ENCODE peak calls at places on chromosomes 7 and 10, in six cellular contexts. One of them, this sample, is unnamed.

GRCh38 chr7:2173184-2173827 is 59.4 kb downstream of the MAD1L1 start:
- DNase-seq in ascending aorta: no peak
- DNase-seq in AG04450: no peak
- DNase-seq in hepatocyte: no peak
- DNase-seq in lower lobe of right lung: no peak
- DNase-seq in colonic mucosa: no peak
- DNase-seq in this sample: no peak

GRCh38 chr10:62696798-62697197 is 107.7 kb upstream of the ADO start:
- DNase-seq in colonic mucosa: no peak
- DNase-seq in lower lobe of right lung: no peak
- DNase-seq in hepatocyte: no peak
- DNase-seq in AG04450: no peak
- DNase-seq in ascending aorta: no peak
- DNase-seq in this sample: no peak

GRCh38 chr7:45033261-45033930 is 33.4 kb downstream of the CCM2 start:
- DNase-seq in lower lobe of right lung: no peak
- DNase-seq in AG04450: no peak
- DNase-seq in colonic mucosa: no peak
- DNase-seq in hepatocyte: no peak
- DNase-seq in ascending aorta: no peak
- DNase-seq in this sample: peak

GRCh38 chr7:29917583-29917982 is 72.0 kb downstream of the SCRN1 start:
- DNase-seq in colonic mucosa: no peak
- DNase-seq in lower lobe of right lung: no peak
- DNase-seq in hepatocyte: no peak
- DNase-seq in AG04450: no peak
- DNase-seq in ascending aorta: no peak
- DNase-seq in this sample: no peak

GRCh38 chr10:91653214-91653875 is 20.5 kb upstream of the PPP1R3C start:
- DNase-seq in AG04450: no peak
- DNase-seq in ascending aorta: no peak
- DNase-seq in lower lobe of right lung: no peak
- DNase-seq in hepatocyte: no peak
- DNase-seq in colonic mucosa: no peak
- DNase-seq in this sample: peak

GRCh38 chr7:36300696-36301350 is 88.8 kb upstream of the ANLN start:
- DNase-seq in AG04450: no peak
- DNase-seq in lower lobe of right lung: no peak
- DNase-seq in ascending aorta: no peak
- DNase-seq in hepatocyte: no peak
- DNase-seq in colonic mucosa: no peak
- DNase-seq in this sample: no peak

GRCh38 chr7:67937717-67938191 is 941.1 kb downstream of the TYW1 start:
- DNase-seq in hepatocyte: peak
- DNase-seq in ascending aorta: no peak
- DNase-seq in colonic mucosa: no peak
- DNase-seq in AG04450: no peak
- DNase-seq in lower lobe of right lung: peak
- DNase-seq in this sample: peak

GRCh38 chr10:3421537-3422257 is 249.1 kb upstream of the PITRM1 start:
- DNase-seq in AG04450: no peak
- DNase-seq in hepatocyte: no peak
- DNase-seq in colonic mucosa: no peak
- DNase-seq in lower lobe of right lung: no peak
- DNase-seq in ascending aorta: peak
- DNase-seq in this sample: no peak

GRCh38 chr7:7816084-7816483 is 97.7 kb upstream of the RPA3 start:
- DNase-seq in colonic mucosa: no peak
- DNase-seq in ascending aorta: no peak
- DNase-seq in AG04450: no peak
- DNase-seq in lower lobe of right lung: no peak
- DNase-seq in hepatocyte: no peak
- DNase-seq in this sample: no peak

GRCh38 chr10:44807451-44807850 is 103.7 kb upstream of the TMEM72 start:
- DNase-seq in AG04450: no peak
- DNase-seq in hepatocyte: no peak
- DNase-seq in ascending aorta: no peak
- DNase-seq in colonic mucosa: no peak
- DNase-seq in lower lobe of right lung: no peak
- DNase-seq in this sample: no peak

GRCh38 chr10:92965314-92965713 is 95.3 kb upstream of the CYP26C1 start:
- DNase-seq in AG04450: no peak
- DNase-seq in colonic mucosa: no peak
- DNase-seq in ascending aorta: no peak
- DNase-seq in lower lobe of right lung: no peak
- DNase-seq in hepatocyte: peak
- DNase-seq in this sample: peak

GRCh38 chr10:99665304-99665703 is 6.0 kb downstream of the ENTPD7 start:
- DNase-seq in ascending aorta: no peak
- DNase-seq in colonic mucosa: no peak
- DNase-seq in hepatocyte: no peak
- DNase-seq in AG04450: no peak
- DNase-seq in lower lobe of right lung: no peak
- DNase-seq in this sample: no peak

GRCh38 chr10:3502606-3503005 is 282.4 kb downstream of the KLF6 start:
- DNase-seq in AG04450: no peak
- DNase-seq in hepatocyte: no peak
- DNase-seq in lower lobe of right lung: no peak
- DNase-seq in colonic mucosa: no peak
- DNase-seq in ascending aorta: no peak
- DNase-seq in this sample: no peak

GRCh38 chr10:20276127-20276979 is 460.1 kb downstream of the PLXDC2 start:
- DNase-seq in ascending aorta: no peak
- DNase-seq in AG04450: no peak
- DNase-seq in colonic mucosa: no peak
- DNase-seq in hepatocyte: no peak
- DNase-seq in lower lobe of right lung: no peak
- DNase-seq in this sample: peak

GRCh38 chr10:839550-840205 is 91.8 kb downstream of the LARP4B start:
- DNase-seq in AG04450: no peak
- DNase-seq in colonic mucosa: no peak
- DNase-seq in hepatocyte: no peak
- DNase-seq in lower lobe of right lung: no peak
- DNase-seq in ascending aorta: no peak
- DNase-seq in this sample: no peak

GRCh38 chr7:96388620-96389383 is 66.9 kb upstream of the SLC25A13 start:
- DNase-seq in ascending aorta: no peak
- DNase-seq in hepatocyte: peak
- DNase-seq in colonic mucosa: no peak
- DNase-seq in lower lobe of right lung: no peak
- DNase-seq in AG04450: peak
- DNase-seq in this sample: peak

GRCh38 chr10:79026806-79027146 is 42.0 kb upstream of the ZMIZ1 start:
- DNase-seq in hepatocyte: no peak
- DNase-seq in ascending aorta: no peak
- DNase-seq in lower lobe of right lung: no peak
- DNase-seq in colonic mucosa: no peak
- DNase-seq in AG04450: no peak
- DNase-seq in this sample: no peak

GRCh38 chr10:42801135-42801534 is 18.5 kb downstream of the BMS1 start:
- DNase-seq in hepatocyte: no peak
- DNase-seq in ascending aorta: no peak
- DNase-seq in colonic mucosa: no peak
- DNase-seq in lower lobe of right lung: no peak
- DNase-seq in AG04450: no peak
- DNase-seq in this sample: no peak

GRCh38 chr7:84161398-84161797 is 33.2 kb downstream of the SEMA3A start:
- DNase-seq in AG04450: no peak
- DNase-seq in lower lobe of right lung: no peak
- DNase-seq in colonic mucosa: no peak
- DNase-seq in ascending aorta: no peak
- DNase-seq in hepatocyte: no peak
- DNase-seq in this sample: no peak

GRCh38 chr10:97943294-97943693 is 87.1 kb downstream of the CRTAC1 start:
- DNase-seq in ascending aorta: no peak
- DNase-seq in hepatocyte: no peak
- DNase-seq in lower lobe of right lung: no peak
- DNase-seq in colonic mucosa: no peak
- DNase-seq in AG04450: no peak
- DNase-seq in this sample: no peak

GRCh38 chr10:49089789-49090595 is 25.3 kb downstream of the VSTM4 start:
- DNase-seq in AG04450: no peak
- DNase-seq in ascending aorta: peak
- DNase-seq in hepatocyte: no peak
- DNase-seq in colonic mucosa: no peak
- DNase-seq in lower lobe of right lung: no peak
- DNase-seq in this sample: no peak

GRCh38 chr10:49091450-49092210 is 23.7 kb downstream of the VSTM4 start:
- DNase-seq in AG04450: no peak
- DNase-seq in lower lobe of right lung: no peak
- DNase-seq in hepatocyte: no peak
- DNase-seq in ascending aorta: peak
- DNase-seq in colonic mucosa: no peak
- DNase-seq in this sample: no peak

GRCh38 chr10:49086889-49087288 is 28.4 kb downstream of the VSTM4 start:
- DNase-seq in AG04450: no peak
- DNase-seq in colonic mucosa: no peak
- DNase-seq in hepatocyte: no peak
- DNase-seq in lower lobe of right lung: no peak
- DNase-seq in ascending aorta: no peak
- DNase-seq in this sample: no peak

GRCh38 chr10:49090696-49091338 is 24.5 kb downstream of the VSTM4 start:
- DNase-seq in hepatocyte: no peak
- DNase-seq in colonic mucosa: no peak
- DNase-seq in ascending aorta: peak
- DNase-seq in AG04450: no peak
- DNase-seq in lower lobe of right lung: no peak
- DNase-seq in this sample: no peak

DNA sequence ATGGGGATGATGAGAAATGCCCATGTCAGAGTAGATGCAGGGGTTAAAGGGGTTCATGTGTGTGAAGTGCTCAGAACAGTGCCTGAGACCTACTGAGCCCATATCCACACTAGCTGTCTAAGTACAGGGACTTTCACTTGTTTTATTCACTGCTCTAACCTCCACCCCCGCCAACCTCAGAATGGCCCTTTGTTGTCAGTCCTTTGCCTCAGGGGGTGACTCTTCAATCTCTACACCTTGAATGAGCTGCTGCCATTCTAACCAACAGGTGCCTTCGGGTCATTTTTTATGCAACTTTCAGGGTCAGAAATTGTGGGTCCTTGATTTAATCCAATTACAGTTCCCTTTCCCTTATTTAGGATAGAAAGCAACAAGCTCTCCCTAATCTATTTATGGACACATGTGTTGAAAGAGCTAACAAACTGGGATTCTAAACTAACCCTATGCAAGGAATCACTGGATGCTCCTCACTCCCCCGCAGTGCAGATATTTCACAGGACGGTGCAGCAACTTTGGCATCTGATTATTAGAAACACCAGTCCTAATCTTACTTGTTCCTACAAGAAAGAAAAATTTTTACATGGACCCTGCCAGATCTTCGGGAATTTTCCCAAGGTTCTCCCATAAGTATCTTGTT is 26.1 kb downstream of the VSTM4 start:
- DNase-seq in lower lobe of right lung: no peak
- DNase-seq in AG04450: no peak
- DNase-seq in ascending aorta: peak
- DNase-seq in hepatocyte: no peak
- DNase-seq in colonic mucosa: no peak
- DNase-seq in this sample: no peak
- H3K27ac ChIP-seq in lower lobe of right lung: no peak
- H3K27ac ChIP-seq in AG04450: no peak
- H3K27ac ChIP-seq in ascending aorta: no peak
- H3K27ac ChIP-seq in hepatocyte: no peak
- H3K27ac ChIP-seq in colonic mucosa: no peak
- H3K27ac ChIP-seq in this sample: no peak

DNA sequence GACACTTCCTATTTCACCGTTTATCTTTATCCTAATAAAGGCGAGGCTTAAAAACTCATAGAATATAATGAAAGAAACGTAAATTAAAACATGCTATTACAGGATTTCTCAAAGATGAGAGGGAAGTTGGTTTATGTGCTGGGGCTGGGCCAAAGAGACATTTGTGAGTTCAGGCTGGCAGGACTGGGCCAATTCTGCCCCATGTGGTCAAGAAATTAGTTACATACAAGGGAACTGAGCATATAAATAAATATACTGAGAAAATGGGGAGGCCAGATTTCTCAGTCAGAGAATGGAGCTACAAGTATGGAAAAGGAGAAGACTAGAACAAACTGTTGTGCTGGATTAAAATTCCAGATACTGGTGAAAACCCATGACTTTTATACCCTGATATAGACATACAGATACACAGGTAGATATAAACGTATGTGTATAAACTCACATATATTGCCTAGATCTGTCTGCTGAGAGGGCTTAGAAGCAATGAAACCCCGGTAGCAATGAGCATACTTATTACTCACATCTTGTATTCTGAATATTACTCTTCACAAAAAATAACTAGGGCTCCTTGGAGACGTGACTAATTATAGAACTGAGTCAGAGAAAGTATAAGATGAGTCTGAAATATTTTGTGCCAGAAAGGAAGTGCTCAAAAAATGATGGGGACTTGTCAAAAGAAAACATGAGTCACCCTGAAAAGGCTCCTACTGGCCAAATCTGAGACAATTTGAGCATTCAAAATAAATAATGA is 155.7 kb upstream of the FGFR2 start:
- DNase-seq in lower lobe of right lung: no peak
- DNase-seq in AG04450: no peak
- DNase-seq in colonic mucosa: no peak
- DNase-seq in hepatocyte: no peak
- DNase-seq in ascending aorta: no peak
- DNase-seq in this sample: peak
- TF ChIP-seq CTCF in lower lobe of right lung: no peak
- TF ChIP-seq CTCF in AG04450: peak
- TF ChIP-seq CTCF in colonic mucosa: no peak
- TF ChIP-seq CTCF in hepatocyte: peak
- TF ChIP-seq CTCF in ascending aorta: no peak
- TF ChIP-seq CTCF in this sample: peak

GRCh38 chr7:107284911-107285479 is 116.2 kb downstream of the HBP1 start:
- DNase-seq in lower lobe of right lung: no peak
- DNase-seq in AG04450: no peak
- DNase-seq in ascending aorta: no peak
- DNase-seq in colonic mucosa: no peak
- DNase-seq in hepatocyte: no peak
- DNase-seq in this sample: no peak
- H3K27ac ChIP-seq in lower lobe of right lung: no peak
- H3K27ac ChIP-seq in AG04450: no peak
- H3K27ac ChIP-seq in ascending aorta: no peak
- H3K27ac ChIP-seq in colonic mucosa: no peak
- H3K27ac ChIP-seq in hepatocyte: no peak
- H3K27ac ChIP-seq in this sample: no peak

GRCh38 chr7:14020339-14020900 is 31.0 kb upstream of the ETV1 start:
- DNase-seq in lower lobe of right lung: no peak
- DNase-seq in colonic mucosa: no peak
- DNase-seq in AG04450: no peak
- DNase-seq in hepatocyte: no peak
- DNase-seq in ascending aorta: no peak
- DNase-seq in this sample: no peak

GRCh38 chr7:14023838-14024237 is 34.4 kb upstream of the ETV1 start:
- DNase-seq in ascending aorta: no peak
- DNase-seq in hepatocyte: no peak
- DNase-seq in AG04450: no peak
- DNase-seq in lower lobe of right lung: no peak
- DNase-seq in colonic mucosa: no peak
- DNase-seq in this sample: no peak

GRCh38 chr7:14021069-14021468 is 31.6 kb upstream of the ETV1 start:
- DNase-seq in AG04450: peak
- DNase-seq in lower lobe of right lung: no peak
- DNase-seq in ascending aorta: no peak
- DNase-seq in colonic mucosa: no peak
- DNase-seq in hepatocyte: no peak
- DNase-seq in this sample: peak

GRCh38 chr7:14024406-14024805 is 34.9 kb upstream of the ETV1 start:
- DNase-seq in AG04450: no peak
- DNase-seq in colonic mucosa: no peak
- DNase-seq in ascending aorta: no peak
- DNase-seq in hepatocyte: no peak
- DNase-seq in lower lobe of right lung: no peak
- DNase-seq in this sample: no peak

GRCh38 chr7:14023342-14023741 is 33.9 kb upstream of the ETV1 start:
- DNase-seq in ascending aorta: no peak
- DNase-seq in lower lobe of right lung: no peak
- DNase-seq in hepatocyte: no peak
- DNase-seq in colonic mucosa: no peak
- DNase-seq in AG04450: no peak
- DNase-seq in this sample: no peak
- TF ChIP-seq CTCF in ascending aorta: no peak
- TF ChIP-seq CTCF in lower lobe of right lung: no peak
- TF ChIP-seq CTCF in hepatocyte: no peak
- TF ChIP-seq CTCF in colonic mucosa: no peak
- TF ChIP-seq CTCF in AG04450: no peak
- TF ChIP-seq CTCF in this sample: no peak